ENCODE peak calls at places on chromosomes 6 and 20, in four cellular contexts. Q is lower lobe of right lung; S is colonic mucosa; K is activated CD8-positive, alpha-beta T cell treated with anti-CD3 and anti-CD28 coated beads for 36 hours. J is an unnamed sample.

GRCh38 chr6:52284131-52284459 is 447 bp downstream of the MCM3 start:
- DNase-seq in Q (peak; percentile 70), S (peak; percentile 66), K (peak; percentile 71), J (no peak)

GRCh38 chr6:77511860-77512259 is 48.6 kb upstream of the HTR1B start:
- DNase-seq in Q (no peak), S (no peak), K (no peak), J (no peak)

GRCh38 chr6:38572186-38572813 is 67.4 kb downstream of the BTBD9 start:
- DNase-seq in Q (no peak), S (no peak), K (no peak), J (no peak)

GRCh38 chr6:37713529-37714119 is 15.9 kb upstream of the MDGA1 start:
- DNase-seq in Q (no peak), S (no peak), K (no peak), J (no peak)

GRCh38 chr20:48019940-48020339 is 234.7 kb upstream of the SULF2 start:
- DNase-seq in Q (no peak), S (no peak), K (no peak), J (no peak)

GRCh38 chr20:17530716-17531536 is at the start of gene BFSP1:
- DNase-seq in Q (peak; percentile 67), S (peak; percentile 72), K (peak; percentile 68), J (peak; percentile 64)

GRCh38 chr20:57660510-57661199 is 40.4 kb upstream of the ZBP1 start:
- DNase-seq in Q (peak; percentile 10), S (no peak), K (no peak), J (peak; percentile 9)

GRCh38 chr20:53157443-53158408 is 185.6 kb downstream of the TSHZ2 start:
- DNase-seq in Q (peak; percentile 54), S (peak; percentile 67), K (peak; percentile 68), J (peak; percentile 37)

GRCh38 chr6:116180375-116180774 is 54.4 kb upstream of the COL10A1 start:
- DNase-seq in Q (no peak), S (no peak), K (no peak), J (no peak)

GRCh38 chr20:37756234-37756633 is 62.4 kb downstream of the CTNNBL1 start:
- DNase-seq in Q (no peak), S (no peak), K (no peak), J (no peak)

GRCh38 chr20:37759761-37760209 is 66.0 kb downstream of the CTNNBL1 start:
- DNase-seq in Q (no peak), S (no peak), K (no peak), J (no peak)

GRCh38 chr20:37758332-37758731 is 64.5 kb downstream of the CTNNBL1 start:
- DNase-seq in Q (no peak), S (no peak), K (no peak), J (no peak)

GRCh38 chr20:37755665-37756064 is 61.8 kb downstream of the CTNNBL1 start:
- DNase-seq in Q (no peak), S (no peak), K (no peak), J (no peak)

GRCh38 chr20:37757550-37757949 is 63.7 kb downstream of the CTNNBL1 start:
- DNase-seq in Q (no peak), S (no peak), K (no peak), J (no peak)
- TF ChIP-seq CTCF in Q (no peak), S (no peak), K (no peak), J (no peak)

GRCh38 chr6:4351506-4351852 is 216.1 kb upstream of the ECI2 start:
- DNase-seq in Q (no peak), S (no peak), K (no peak), J (no peak)
- TF ChIP-seq CTCF in Q (no peak), S (no peak), K (no peak), J (no peak)

DNA sequence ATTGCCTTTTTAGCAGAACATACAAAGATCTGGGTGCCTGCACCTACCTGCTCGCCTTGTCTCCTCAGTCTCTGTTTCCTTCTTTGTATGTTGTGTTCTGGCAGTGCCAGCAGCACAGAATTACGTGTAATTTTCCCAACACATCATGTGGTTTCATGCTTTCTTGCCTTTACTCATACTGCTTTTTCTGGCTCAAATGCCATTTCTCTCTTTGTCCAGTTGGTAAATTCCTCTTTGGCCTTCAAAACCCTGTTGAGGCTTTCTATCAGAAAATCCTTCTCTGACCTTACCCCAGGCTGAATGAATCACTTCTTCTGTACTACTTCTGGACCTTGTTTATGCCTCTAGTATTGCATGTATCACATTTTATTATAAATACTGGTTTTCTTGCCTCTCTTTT is 31.8 kb downstream of the L3MBTL3 start:
- DNase-seq in Q (no peak), S (no peak), K (no peak), J (no peak)
- TF ChIP-seq CTCF in Q (no peak), S (no peak), K (no peak), J (no peak)

GRCh38 chr6:166221040-166221439 is 53.4 kb upstream of the TBXT start:
- DNase-seq in Q (no peak), S (no peak), K (peak; percentile 68), J (no peak)
- TF ChIP-seq CTCF in Q (no peak), S (no peak), K (no peak), J (no peak)

GRCh38 chr6:34514593-34515472 is 41.3 kb downstream of the SPDEF start:
- DNase-seq in Q (peak; percentile 35), S (no peak), K (no peak), J (no peak)
- TF ChIP-seq CTCF in Q (no peak), S (no peak), K (no peak), J (no peak)

J was measured in GM13976.